ENCODE peak calls at places on chromosome 13, in seven cellular contexts. One of them, this sample, is unnamed.

GRCh38 chr13:91269237-91269636 is 78.2 kb upstream of the MIR17HG start:
- DNase-seq in GM23248: no peak
- DNase-seq in PC-9: no peak
- DNase-seq in OCI-LY7: no peak
- DNase-seq in hepatocyte: no peak
- DNase-seq in keratinocyte: no peak
- DNase-seq in neuronal stem cell: no peak
- DNase-seq in this sample: no peak

GRCh38 chr13:46146898-46147297 is 35.1 kb downstream of the LCP1 start:
- DNase-seq in hepatocyte: peak
- DNase-seq in neuronal stem cell: no peak
- DNase-seq in keratinocyte: no peak
- DNase-seq in PC-9: no peak
- DNase-seq in GM23248: peak
- DNase-seq in OCI-LY7: no peak
- DNase-seq in this sample: no peak

GRCh38 chr13:70027551-70027950 is 80.1 kb upstream of the ATXN8OS start:
- DNase-seq in keratinocyte: no peak
- DNase-seq in neuronal stem cell: no peak
- DNase-seq in PC-9: no peak
- DNase-seq in OCI-LY7: no peak
- DNase-seq in hepatocyte: no peak
- DNase-seq in GM23248: no peak
- DNase-seq in this sample: no peak

GRCh38 chr13:51800456-51800855 is 3.5 kb downstream of the DHRS12 start:
- DNase-seq in GM23248: no peak
- DNase-seq in neuronal stem cell: no peak
- DNase-seq in hepatocyte: no peak
- DNase-seq in PC-9: no peak
- DNase-seq in keratinocyte: no peak
- DNase-seq in OCI-LY7: no peak
- DNase-seq in this sample: no peak

GRCh38 chr13:50161052-50161451 is 145.8 kb downstream of the KCNRG start:
- DNase-seq in GM23248: peak
- DNase-seq in hepatocyte: no peak
- DNase-seq in neuronal stem cell: no peak
- DNase-seq in OCI-LY7: no peak
- DNase-seq in keratinocyte: no peak
- DNase-seq in PC-9: no peak
- DNase-seq in this sample: no peak

GRCh38 chr13:40613954-40614353 is 52.5 kb downstream of the FOXO1 start:
- DNase-seq in keratinocyte: no peak
- DNase-seq in hepatocyte: no peak
- DNase-seq in GM23248: no peak
- DNase-seq in OCI-LY7: no peak
- DNase-seq in neuronal stem cell: no peak
- DNase-seq in PC-9: no peak
- DNase-seq in this sample: no peak

GRCh38 chr13:21134475-21134874 is 41.9 kb downstream of the SKA3 start:
- DNase-seq in PC-9: no peak
- DNase-seq in GM23248: no peak
- DNase-seq in neuronal stem cell: no peak
- DNase-seq in hepatocyte: no peak
- DNase-seq in keratinocyte: no peak
- DNase-seq in OCI-LY7: no peak
- DNase-seq in this sample: no peak

GRCh38 chr13:35179494-35179893 is 237.4 kb downstream of the NBEA start:
- DNase-seq in hepatocyte: no peak
- DNase-seq in GM23248: peak
- DNase-seq in OCI-LY7: no peak
- DNase-seq in neuronal stem cell: no peak
- DNase-seq in keratinocyte: no peak
- DNase-seq in PC-9: no peak
- DNase-seq in this sample: no peak

GRCh38 chr13:37385248-37385647 is 213.3 kb downstream of the POSTN start:
- DNase-seq in neuronal stem cell: no peak
- DNase-seq in PC-9: no peak
- DNase-seq in hepatocyte: no peak
- DNase-seq in GM23248: no peak
- DNase-seq in OCI-LY7: no peak
- DNase-seq in keratinocyte: no peak
- DNase-seq in this sample: no peak

GRCh38 chr13:99465454-99465853 is 35.8 kb upstream of the TM9SF2 start:
- DNase-seq in GM23248: no peak
- DNase-seq in keratinocyte: no peak
- DNase-seq in neuronal stem cell: no peak
- DNase-seq in PC-9: no peak
- DNase-seq in hepatocyte: no peak
- DNase-seq in OCI-LY7: no peak
- DNase-seq in this sample: no peak

GRCh38 chr13:91805605-91806004 is 407.2 kb downstream of the GPC5 start:
- DNase-seq in GM23248: no peak
- DNase-seq in neuronal stem cell: no peak
- DNase-seq in PC-9: no peak
- DNase-seq in keratinocyte: no peak
- DNase-seq in hepatocyte: no peak
- DNase-seq in OCI-LY7: peak
- DNase-seq in this sample: no peak

GRCh38 chr13:112931028-112931934 is 37.7 kb upstream of the MCF2L start:
- DNase-seq in PC-9: peak
- DNase-seq in GM23248: peak
- DNase-seq in hepatocyte: peak
- DNase-seq in neuronal stem cell: no peak
- DNase-seq in OCI-LY7: no peak
- DNase-seq in keratinocyte: no peak
- DNase-seq in this sample: peak

GRCh38 chr13:40194204-40194806 is 472.1 kb downstream of the FOXO1 start:
- DNase-seq in keratinocyte: no peak
- DNase-seq in neuronal stem cell: no peak
- DNase-seq in hepatocyte: no peak
- DNase-seq in GM23248: peak
- DNase-seq in PC-9: no peak
- DNase-seq in OCI-LY7: no peak
- DNase-seq in this sample: no peak

GRCh38 chr13:35768126-35768525 is 291.6 kb upstream of the MAB21L1 start:
- DNase-seq in neuronal stem cell: no peak
- DNase-seq in OCI-LY7: no peak
- DNase-seq in keratinocyte: no peak
- DNase-seq in PC-9: no peak
- DNase-seq in hepatocyte: no peak
- DNase-seq in GM23248: no peak
- DNase-seq in this sample: no peak

GRCh38 chr13:43136940-43137574 is 113.7 kb downstream of the DNAJC15 start:
- DNase-seq in hepatocyte: peak
- DNase-seq in OCI-LY7: no peak
- DNase-seq in GM23248: peak
- DNase-seq in keratinocyte: no peak
- DNase-seq in neuronal stem cell: no peak
- DNase-seq in PC-9: no peak
- DNase-seq in this sample: no peak

GRCh38 chr13:99981115-99982020 is at the start of gene ZIC2:
- DNase-seq in neuronal stem cell: peak
- DNase-seq in GM23248: peak
- DNase-seq in OCI-LY7: no peak
- DNase-seq in keratinocyte: no peak
- DNase-seq in PC-9: peak
- DNase-seq in hepatocyte: peak
- DNase-seq in this sample: peak

GRCh38 chr13:47484564-47484963 is 516.5 kb downstream of the SUCLA2 start:
- DNase-seq in GM23248: peak
- DNase-seq in hepatocyte: no peak
- DNase-seq in neuronal stem cell: no peak
- DNase-seq in OCI-LY7: no peak
- DNase-seq in PC-9: no peak
- DNase-seq in keratinocyte: no peak
- DNase-seq in this sample: no peak

DNA sequence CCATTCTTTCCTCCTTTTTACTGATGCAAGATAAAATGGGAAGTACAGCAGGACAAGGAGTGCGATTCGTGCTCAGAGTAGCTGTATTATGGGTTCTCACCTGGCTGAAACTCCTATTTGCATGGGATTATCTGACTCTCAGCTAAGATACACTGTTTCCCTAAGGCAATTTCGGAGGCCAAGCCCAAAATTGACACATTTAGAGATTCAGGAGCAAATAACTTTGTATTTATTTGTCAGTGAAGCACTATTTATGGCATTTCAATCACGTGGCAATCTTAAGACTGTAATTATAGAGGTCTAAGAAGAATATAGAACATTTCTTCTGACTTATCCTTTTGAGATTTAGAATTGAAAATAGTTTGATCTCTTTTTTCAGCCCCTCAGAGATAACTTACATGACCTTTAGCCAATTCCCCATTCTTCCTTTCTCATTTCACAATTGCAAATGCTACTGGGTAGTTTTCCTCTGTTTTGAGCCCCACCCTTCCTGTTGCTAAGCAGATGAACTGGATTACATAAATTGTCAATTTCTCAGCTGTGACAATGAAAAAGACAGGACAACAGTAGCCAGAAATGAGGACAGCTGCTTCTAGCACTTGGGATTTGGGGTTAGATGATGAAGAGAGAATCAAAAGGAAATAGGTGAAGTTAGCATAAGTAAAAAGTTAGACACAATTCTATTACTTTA is 122.7 kb upstream of the FRY start:
- DNase-seq in OCI-LY7: no peak
- DNase-seq in PC-9: no peak
- DNase-seq in GM23248: peak
- DNase-seq in neuronal stem cell: no peak
- DNase-seq in keratinocyte: no peak
- DNase-seq in hepatocyte: no peak
- DNase-seq in this sample: no peak
- H2AFZ ChIP-seq in OCI-LY7: no peak
- H2AFZ ChIP-seq in PC-9: no peak
- H2AFZ ChIP-seq in GM23248: no peak
- H2AFZ ChIP-seq in neuronal stem cell: no peak
- H2AFZ ChIP-seq in keratinocyte: no peak
- H2AFZ ChIP-seq in hepatocyte: no peak
- H2AFZ ChIP-seq in this sample: no peak

DNA sequence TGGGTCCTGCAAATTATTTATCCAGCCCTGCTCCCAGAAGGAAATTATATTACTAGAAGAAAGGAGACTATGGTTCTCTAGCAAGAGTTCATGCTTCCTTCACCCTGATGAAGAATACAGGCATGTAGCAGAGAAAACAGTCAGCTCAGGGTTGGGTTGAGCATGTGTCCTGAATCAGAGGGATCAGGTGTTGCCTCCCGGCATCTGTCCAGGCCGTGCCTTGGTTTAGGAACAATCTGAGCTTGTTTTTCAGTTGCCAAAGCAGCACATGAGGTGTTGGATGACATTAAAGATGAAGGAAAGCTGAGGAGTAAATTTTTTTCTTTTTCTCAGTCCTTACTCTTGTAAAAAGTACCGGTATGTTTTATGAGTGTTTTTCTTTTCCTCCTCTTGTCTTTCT is 62.0 kb downstream of the KL start:
- DNase-seq in PC-9: no peak
- DNase-seq in neuronal stem cell: no peak
- DNase-seq in hepatocyte: no peak
- DNase-seq in OCI-LY7: no peak
- DNase-seq in keratinocyte: no peak
- DNase-seq in GM23248: no peak
- DNase-seq in this sample: no peak
- H2AFZ ChIP-seq in PC-9: no peak
- H2AFZ ChIP-seq in neuronal stem cell: no peak
- H2AFZ ChIP-seq in hepatocyte: no peak
- H2AFZ ChIP-seq in OCI-LY7: no peak
- H2AFZ ChIP-seq in keratinocyte: no peak
- H2AFZ ChIP-seq in GM23248: no peak
- H2AFZ ChIP-seq in this sample: no peak

GRCh38 chr13:110826861-110827672 is 87.8 kb downstream of the ANKRD10 start:
- DNase-seq in hepatocyte: no peak
- DNase-seq in keratinocyte: no peak
- DNase-seq in OCI-LY7: no peak
- DNase-seq in neuronal stem cell: no peak
- DNase-seq in GM23248: no peak
- DNase-seq in PC-9: no peak
- DNase-seq in this sample: no peak
- H2AFZ ChIP-seq in hepatocyte: no peak
- H2AFZ ChIP-seq in keratinocyte: no peak
- H2AFZ ChIP-seq in OCI-LY7: no peak
- H2AFZ ChIP-seq in neuronal stem cell: no peak
- H2AFZ ChIP-seq in GM23248: no peak
- H2AFZ ChIP-seq in PC-9: no peak
- H2AFZ ChIP-seq in this sample: no peak

GRCh38 chr13:24740014-24740890 is 23.7 kb upstream of the RNF17 start:
- DNase-seq in neuronal stem cell: no peak
- DNase-seq in GM23248: no peak
- DNase-seq in PC-9: no peak
- DNase-seq in OCI-LY7: no peak
- DNase-seq in keratinocyte: no peak
- DNase-seq in hepatocyte: no peak
- DNase-seq in this sample: no peak
- H2AFZ ChIP-seq in neuronal stem cell: no peak
- H2AFZ ChIP-seq in GM23248: no peak
- H2AFZ ChIP-seq in PC-9: no peak
- H2AFZ ChIP-seq in OCI-LY7: no peak
- H2AFZ ChIP-seq in keratinocyte: no peak
- H2AFZ ChIP-seq in hepatocyte: no peak
- H2AFZ ChIP-seq in this sample: no peak

GRCh38 chr13:30111810-30112209 is 195.5 kb downstream of the KATNAL1 start:
- DNase-seq in PC-9: no peak
- DNase-seq in neuronal stem cell: no peak
- DNase-seq in hepatocyte: no peak
- DNase-seq in keratinocyte: no peak
- DNase-seq in GM23248: peak
- DNase-seq in OCI-LY7: peak
- DNase-seq in this sample: no peak
- H2AFZ ChIP-seq in PC-9: no peak
- H2AFZ ChIP-seq in neuronal stem cell: peak
- H2AFZ ChIP-seq in hepatocyte: no peak
- H2AFZ ChIP-seq in keratinocyte: no peak
- H2AFZ ChIP-seq in GM23248: no peak
- H2AFZ ChIP-seq in OCI-LY7: no peak
- H2AFZ ChIP-seq in this sample: no peak

This sample was measured in MM.1S.